ENCODE peak calls at places on chromosomes 7 and 10, in seven cellular contexts. W is NCI-H460; E is NCI-H345; L is BE2C; F is thoracic aorta; P is GM13976; K is activated naive CD8-positive, alpha-beta T cell treated with anti-CD3 and anti-CD28 coated beads, Interleukin-2, amount 50 U/mL, for 24 hours. S is an unnamed sample.

GRCh38 chr10:21724695-21725371 is 190.8 kb downstream of the MLLT10 start:
- DNase-seq in E (peak; percentile 95), P (peak; percentile 58), L (peak; percentile 93), F (peak; percentile 87), K (peak; percentile 19), W (peak; percentile 54), S (peak; percentile 61)

GRCh38 chr7:26319631-26320030 is 28.0 kb downstream of the SNX10 start:
- DNase-seq in K (no peak), F (no peak), L (no peak), E (no peak), W (no peak), P (no peak), S (no peak)

GRCh38 chr10:129332476-129332875 is 134.6 kb upstream of the MGMT start:
- DNase-seq in P (no peak), K (peak; percentile 17), L (peak; percentile 54), F (no peak), W (no peak), E (peak; percentile 1), S (peak; percentile 56)

GRCh38 chr10:102645388-102645740 is 1.1 kb downstream of the TRIM8 start:
- DNase-seq in F (peak; percentile 61), E (peak; percentile 29), W (peak; percentile 59), L (no peak), P (no peak), K (no peak), S (peak; percentile 57)

GRCh38 chr10:115118346-115118745 is 25.2 kb downstream of the ATRNL1 start:
- DNase-seq in F (no peak), E (no peak), K (no peak), P (no peak), W (no peak), L (no peak), S (no peak)

GRCh38 chr10:70404906-70405824 is 1.2 kb downstream of the EIF4EBP2 start:
- DNase-seq in E (no peak), W (peak; percentile 57), L (peak; percentile 41), P (peak; percentile 66), K (peak; percentile 34), F (no peak), S (peak; percentile 60)

GRCh38 chr10:71408436-71409225 is 11.9 kb downstream of the CDH23 start:
- DNase-seq in F (no peak), E (no peak), W (no peak), K (no peak), P (no peak), L (no peak), S (no peak)

GRCh38 chr7:157168571-157168970 is 29.8 kb downstream of the UBE3C start:
- DNase-seq in K (no peak), P (no peak), F (no peak), L (no peak), E (no peak), W (no peak), S (peak; percentile 67)

GRCh38 chr7:120436487-120437060 is 163.6 kb downstream of the KCND2 start:
- DNase-seq in K (no peak), W (no peak), F (no peak), E (no peak), P (no peak), L (no peak), S (no peak)

GRCh38 chr7:123749537-123749857 is 694 bp upstream of the WASL start:
- DNase-seq in K (peak; percentile 44), E (no peak), W (peak; percentile 80), L (no peak), F (no peak), P (no peak), S (no peak)

GRCh38 chr10:44968101-44968886 is 8.7 kb downstream of the RASSF4 start:
- DNase-seq in E (no peak), P (no peak), W (no peak), K (peak; percentile 31), F (no peak), L (no peak), S (no peak)

GRCh38 chr7:20952891-20953290 is 166.2 kb upstream of the SP8 start:
- DNase-seq in W (no peak), E (no peak), L (no peak), K (no peak), P (no peak), F (no peak), S (no peak)

GRCh38 chr10:14742815-14743214 is 31.9 kb downstream of the FAM107B start:
- DNase-seq in W (peak; percentile 74), P (peak; percentile 46), L (no peak), E (no peak), F (no peak), K (no peak), S (no peak)

GRCh38 chr10:24046060-24046459 is 162.9 kb upstream of the KIAA1217 start:
- DNase-seq in P (no peak), E (no peak), F (no peak), K (no peak), W (no peak), L (no peak), S (no peak)

GRCh38 chr10:10222288-10222945 is 795.3 kb upstream of the CELF2 start:
- DNase-seq in F (no peak), P (no peak), K (no peak), E (no peak), L (no peak), W (no peak), S (no peak)

GRCh38 chr7:74263399-74264120 is 9.4 kb upstream of the RFC2 start:
- DNase-seq in L (no peak), E (no peak), K (no peak), P (peak; percentile 9), F (no peak), W (no peak), S (no peak)

GRCh38 chr10:19194866-19195265 is 146.3 kb downstream of the MALRD1 start:
- DNase-seq in F (no peak), W (no peak), K (no peak), P (no peak), E (no peak), L (no peak), S (no peak)

GRCh38 chr7:31432831-31433340 is 81.0 kb upstream of the ITPRID1 start:
- DNase-seq in W (no peak), F (no peak), E (no peak), L (no peak), P (no peak), K (no peak), S (no peak)

GRCh38 chr10:121734517-121735137 is 136.4 kb upstream of the FGFR2 start:
- DNase-seq in P (peak; percentile 67), W (peak; percentile 33), E (no peak), K (peak; percentile 27), F (no peak), L (peak; percentile 24), S (peak; percentile 70)

GRCh38 chr7:33807779-33808482 is 97.4 kb upstream of the BMPER start:
- DNase-seq in L (peak; percentile 38), K (peak; percentile 12), E (no peak), P (peak; percentile 15), W (peak; percentile 5), F (no peak), S (peak; percentile 48)

GRCh38 chr10:92801978-92802872 is 46.1 kb upstream of the EXOC6 start:
- DNase-seq in P (no peak), K (no peak), W (no peak), E (peak; percentile 7), L (no peak), F (no peak), S (no peak)

GRCh38 chr7:78226059-78226658 is 427.6 kb downstream of the PHTF2 start:
- DNase-seq in F (no peak), P (no peak), W (peak; percentile 30), K (peak; percentile 34), E (peak; percentile 77), L (peak; percentile 88), S (peak; percentile 66)

GRCh38 chr7:13879994-13880686 is 109.3 kb downstream of the ETV1 start:
- DNase-seq in K (no peak), W (no peak), E (no peak), L (no peak), F (no peak), P (no peak), S (no peak)

GRCh38 chr10:13784067-13784466 is 197.3 kb downstream of the PRPF18 start:
- DNase-seq in F (no peak), E (peak; percentile 2), P (peak; percentile 49), W (no peak), K (no peak), L (no peak), S (no peak)